ENCODE peak calls at places on chromosomes 7 and 10, in ten cellular contexts. X, L, A, R, Y, V, D, G, U and Q are unnamed samples. For H3K4me1 and H3K9me3, the result is how much of the 10 kb centered on the place peaks cover.

GRCh38 chr7:1952169-1952760 is 280.5 kb downstream of the MAD1L1 start:
- DNase-seq in X (no peak), L (no peak), A (no peak), R (no peak), Y (peak), V (no peak), D (no peak), G (no peak), U (no peak), Q (no peak)

GRCh38 chr10:26361946-26362345 is 76.2 kb upstream of the APBB1IP start:
- DNase-seq in X (no peak), L (no peak), A (no peak), R (no peak), Y (no peak), V (no peak), D (no peak), G (no peak), U (no peak), Q (no peak)

GRCh38 chr7:81956520-81956919 is 186.7 kb upstream of the HGF start:
- DNase-seq in X (no peak), L (no peak), A (no peak), R (no peak), Y (no peak), V (peak), D (no peak), G (peak), U (no peak), Q (no peak)

GRCh38 chr10:23198940-23199767 is 7.0 kb downstream of the PTF1A start:
- DNase-seq in X (no peak), L (no peak), A (no peak), R (peak), Y (no peak), V (no peak), D (no peak), G (no peak), U (no peak), Q (peak)

GRCh38 chr10:77385315-77385714 is 252.3 kb downstream of the KCNMA1 start:
- DNase-seq in X (no peak), L (no peak), A (no peak), R (no peak), Y (no peak), V (no peak), D (no peak), G (no peak), U (no peak), Q (no peak)

GRCh38 chr7:33751395-33751794 is 153.9 kb upstream of the BMPER start:
- DNase-seq in X (no peak), L (no peak), A (no peak), R (no peak), Y (no peak), V (no peak), D (no peak), G (no peak), U (no peak), Q (no peak)

GRCh38 chr10:114284346-114285071 is 45.5 kb downstream of the VWA2 start:
- DNase-seq in X (no peak), L (no peak), A (no peak), R (no peak), Y (no peak), V (no peak), D (peak), G (no peak), U (no peak), Q (no peak)

GRCh38 chr10:94383515-94383914 is 18.8 kb upstream of the TBC1D12 start:
- DNase-seq in X (no peak), L (no peak), A (no peak), R (no peak), Y (no peak), V (no peak), D (no peak), G (no peak), U (no peak), Q (no peak)

GRCh38 chr10:101152316-101152715 is 21.2 kb downstream of the TLX1 start:
- DNase-seq in X (no peak), L (no peak), A (no peak), R (no peak), Y (no peak), V (no peak), D (no peak), G (no peak), U (no peak), Q (no peak)

GRCh38 chr10:27890971-27891370 is 107.9 kb downstream of the ODAD2 start:
- DNase-seq in X (no peak), L (no peak), A (no peak), R (no peak), Y (no peak), V (peak), D (no peak), G (no peak), U (no peak), Q (no peak)

GRCh38 chr10:23516530-23516929 is 77.7 kb downstream of the OTUD1 start:
- DNase-seq in X (no peak), L (no peak), A (no peak), R (no peak), Y (no peak), V (peak), D (no peak), G (no peak), U (no peak), Q (no peak)

DNA sequence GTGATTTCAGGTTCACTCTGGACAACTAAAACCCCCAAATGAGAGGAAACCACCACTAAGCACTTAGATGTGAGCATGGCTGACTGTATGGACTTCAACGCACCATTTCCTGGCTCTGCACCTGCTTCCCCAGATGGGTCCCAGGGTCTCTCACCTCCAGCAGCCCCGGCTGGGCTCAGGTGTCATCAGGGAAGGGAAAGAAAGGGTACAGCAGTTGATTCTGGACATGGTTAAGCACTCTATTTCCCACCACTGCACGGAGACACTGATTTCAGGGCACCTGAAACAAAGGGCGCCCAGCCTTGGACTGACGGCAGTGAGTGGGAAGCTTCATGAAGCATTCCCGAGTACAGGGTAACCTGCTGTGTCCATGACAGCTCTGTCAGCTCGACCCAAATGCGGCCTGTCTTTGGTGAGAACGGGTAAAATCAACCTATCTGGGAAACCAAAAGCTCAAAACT is 19.0 kb downstream of the FAM53B start:
- DNase-seq in X (no peak), L (no peak), A (no peak), R (no peak), Y (no peak), V (no peak), D (peak), G (peak), U (no peak), Q (no peak)
- H3K4me1 ChIP-seq in X (under half), L (half or more), A (half or more), R (under half), Y (half or more), V (under half), D (half or more), G (half or more), U (half or more), Q (under half)

GRCh38 chr10:108782411-108782810 is 1140.9 kb downstream of the XPNPEP1 start:
- DNase-seq in X (no peak), L (no peak), A (no peak), R (no peak), Y (no peak), V (no peak), D (no peak), G (no peak), U (no peak), Q (no peak)

GRCh38 chr10:108785011-108785410 is 1138.3 kb downstream of the XPNPEP1 start:
- DNase-seq in X (no peak), L (no peak), A (no peak), R (no peak), Y (no peak), V (no peak), D (no peak), G (no peak), U (no peak), Q (no peak)

GRCh38 chr10:108787932-108788331 is 1135.4 kb downstream of the XPNPEP1 start:
- DNase-seq in X (no peak), L (no peak), A (no peak), R (no peak), Y (no peak), V (peak), D (no peak), G (no peak), U (no peak), Q (no peak)

GRCh38 chr10:108783897-108784296 is 1139.4 kb downstream of the XPNPEP1 start:
- DNase-seq in X (no peak), L (no peak), A (no peak), R (peak), Y (no peak), V (peak), D (no peak), G (peak), U (no peak), Q (peak)

DNA sequence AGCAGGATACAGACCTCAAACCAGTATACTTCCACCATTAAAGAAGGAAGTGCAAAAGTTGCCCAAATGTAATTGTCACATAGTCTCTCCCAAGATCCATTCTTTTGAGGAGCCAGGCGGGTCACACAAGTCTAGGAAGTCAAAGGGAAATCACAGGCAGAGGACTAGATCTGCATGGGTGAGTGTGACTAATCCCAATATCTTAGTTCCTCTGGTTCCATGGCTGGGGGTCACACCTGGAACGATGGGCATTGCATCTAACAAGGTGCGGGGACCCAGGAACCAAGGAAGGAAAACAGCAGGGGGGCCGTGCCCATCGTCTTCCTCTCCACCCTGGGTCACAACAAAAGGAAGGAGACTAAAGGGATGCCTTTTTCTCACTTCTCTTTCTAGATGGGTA is 1138.8 kb downstream of the XPNPEP1 start:
- DNase-seq in X (no peak), L (no peak), A (no peak), R (no peak), Y (no peak), V (no peak), D (no peak), G (no peak), U (no peak), Q (no peak)
- H3K9me3 ChIP-seq in X (under half), L (under half), A (under half), R (under half), Y (under half), V (under half), D (under half), G (under half), U (under half), Q (under half)

GRCh38 chr7:27108390-27109127 is 6.1 kb upstream of the HOXA2 start:
- DNase-seq in X (no peak), L (peak), A (no peak), R (peak), Y (no peak), V (peak), D (no peak), G (no peak), U (no peak), Q (peak)
- TF ChIP-seq CTCF in X (no peak), L (peak), A (no peak), R (no peak), Y (no peak), V (no peak), D (peak), G (no peak), U (peak), Q (no peak)

GRCh38 chr10:50388181-50388580 is 136.9 kb upstream of the ASAH2 start:
- DNase-seq in X (no peak), L (no peak), A (no peak), R (no peak), Y (no peak), V (no peak), D (no peak), G (no peak), U (no peak), Q (no peak)
- H3K4me1 ChIP-seq in X (under half), L (under half), A (under half), R (under half), Y (half or more), V (under half), D (under half), G (under half), U (half or more), Q (under half)

GRCh38 chr7:156665101-156665500 is 24.5 kb downstream of the RNF32 start:
- DNase-seq in X (no peak), L (no peak), A (no peak), R (no peak), Y (no peak), V (no peak), D (no peak), G (no peak), U (no peak), Q (no peak)
- H3K9me3 ChIP-seq in X (under half), L (under half), A (under half), R (under half), Y (under half), V (under half), D (under half), G (under half), U (under half), Q (under half)

GRCh38 chr7:134553976-134554375 is 5.1 kb downstream of the AKR1B15 start:
- DNase-seq in X (no peak), L (no peak), A (no peak), R (no peak), Y (no peak), V (peak), D (no peak), G (peak), U (no peak), Q (no peak)
- TF ChIP-seq CTCF in X (no peak), L (no peak), A (no peak), R (peak), Y (no peak), V (peak), D (no peak), G (peak), U (no peak), Q (no peak)